ENCODE peak calls at places on chromosomes 12 and 14, in four cellular contexts. One of them, this sample, is unnamed.

GRCh38 chr14:70139384-70139783 is 49.4 kb downstream of the SLC8A3 start:
- DNase-seq in GM12878: peak
- DNase-seq in HL-60: no peak
- DNase-seq in K562: no peak
- DNase-seq in this sample: peak

GRCh38 chr12:646303-647038 is 16.8 kb downstream of the NINJ2 start:
- DNase-seq in GM12878: no peak
- DNase-seq in HL-60: no peak
- DNase-seq in K562: no peak
- DNase-seq in this sample: no peak

GRCh38 chr14:100129161-100129589 is 30.3 kb downstream of the DEGS2 start:
- DNase-seq in GM12878: no peak
- DNase-seq in HL-60: no peak
- DNase-seq in K562: no peak
- DNase-seq in this sample: no peak

GRCh38 chr14:60003991-60004390 is 84.0 kb downstream of the LRRC9 start:
- DNase-seq in GM12878: no peak
- DNase-seq in HL-60: no peak
- DNase-seq in K562: no peak
- DNase-seq in this sample: no peak

GRCh38 chr12:117749431-117749830 is 219.4 kb downstream of the KSR2 start:
- DNase-seq in GM12878: no peak
- DNase-seq in HL-60: no peak
- DNase-seq in K562: no peak
- DNase-seq in this sample: no peak

GRCh38 chr12:32098112-32098511 is 8.5 kb upstream of the BICD1 start:
- DNase-seq in GM12878: no peak
- DNase-seq in HL-60: no peak
- DNase-seq in K562: no peak
- DNase-seq in this sample: no peak

GRCh38 chr14:18688346-18688745 is 87.4 kb downstream of the OR11H12 start:
- DNase-seq in GM12878: no peak
- DNase-seq in HL-60: no peak
- DNase-seq in K562: no peak
- DNase-seq in this sample: no peak

GRCh38 chr12:59980491-59980890 is 384.7 kb downstream of the SLC16A7 start:
- DNase-seq in GM12878: no peak
- DNase-seq in HL-60: no peak
- DNase-seq in K562: no peak
- DNase-seq in this sample: no peak

GRCh38 chr14:49367696-49368095 is 218.5 kb downstream of the RPS29 start:
- DNase-seq in GM12878: peak
- DNase-seq in HL-60: no peak
- DNase-seq in K562: no peak
- DNase-seq in this sample: no peak

GRCh38 chr14:59254146-59254910 is 65.9 kb downstream of the DAAM1 start:
- DNase-seq in GM12878: no peak
- DNase-seq in HL-60: no peak
- DNase-seq in K562: no peak
- DNase-seq in this sample: no peak

GRCh38 chr12:106144847-106145246 is 6.1 kb upstream of the NUAK1 start:
- DNase-seq in GM12878: no peak
- DNase-seq in HL-60: no peak
- DNase-seq in K562: no peak
- DNase-seq in this sample: no peak

GRCh38 chr14:106790189-106791036 is 1264.0 kb downstream of the TMEM121 start:
- DNase-seq in GM12878: no peak
- DNase-seq in HL-60: peak
- DNase-seq in K562: peak
- DNase-seq in this sample: peak

GRCh38 chr12:130571734-130572133 is 144.4 kb downstream of the RIMBP2 start:
- DNase-seq in GM12878: no peak
- DNase-seq in HL-60: no peak
- DNase-seq in K562: no peak
- DNase-seq in this sample: no peak

GRCh38 chr12:98750511-98750910 is 105.4 kb downstream of the APAF1 start:
- DNase-seq in GM12878: no peak
- DNase-seq in HL-60: no peak
- DNase-seq in K562: no peak
- DNase-seq in this sample: no peak

GRCh38 chr14:77036484-77037337 is 8.2 kb upstream of the IRF2BPL start:
- DNase-seq in GM12878: peak
- DNase-seq in HL-60: no peak
- DNase-seq in K562: no peak
- DNase-seq in this sample: no peak

GRCh38 chr12:113359133-113359938 is 949 bp downstream of the PLBD2 start:
- DNase-seq in GM12878: no peak
- DNase-seq in HL-60: no peak
- DNase-seq in K562: no peak
- DNase-seq in this sample: no peak

GRCh38 chr12:98503593-98504367 is 11.6 kb upstream of the TMPO start:
- DNase-seq in GM12878: peak
- DNase-seq in HL-60: peak
- DNase-seq in K562: peak
- DNase-seq in this sample: peak

GRCh38 chr14:90541076-90541634 is 144.3 kb downstream of the CALM1 start:
- DNase-seq in GM12878: no peak
- DNase-seq in HL-60: no peak
- DNase-seq in K562: no peak
- DNase-seq in this sample: no peak

GRCh38 chr14:99603471-99603933 is 505 bp downstream of the CCDC85C start:
- DNase-seq in GM12878: no peak
- DNase-seq in HL-60: no peak
- DNase-seq in K562: no peak
- DNase-seq in this sample: no peak

GRCh38 chr12:52241205-52241842 is 8.3 kb downstream of the KRT7 start:
- DNase-seq in GM12878: no peak
- DNase-seq in HL-60: no peak
- DNase-seq in K562: no peak
- DNase-seq in this sample: no peak

GRCh38 chr12:89694542-89694941 is 14.1 kb downstream of the ATP2B1 start:
- DNase-seq in GM12878: no peak
- DNase-seq in HL-60: no peak
- DNase-seq in K562: no peak
- DNase-seq in this sample: no peak

GRCh38 chr14:65006251-65006721 is 19.6 kb downstream of the FNTB start:
- DNase-seq in GM12878: no peak
- DNase-seq in HL-60: no peak
- DNase-seq in K562: peak
- DNase-seq in this sample: no peak

GRCh38 chr12:124609041-124609984 is 41.9 kb upstream of the NCOR2 start:
- DNase-seq in GM12878: peak
- DNase-seq in HL-60: peak
- DNase-seq in K562: peak
- DNase-seq in this sample: peak

GRCh38 chr14:89067293-89067972 is 243.0 kb downstream of the TTC8 start:
- DNase-seq in GM12878: no peak
- DNase-seq in HL-60: no peak
- DNase-seq in K562: no peak
- DNase-seq in this sample: no peak

GRCh38 chr12:129520736-129521135 is 383.1 kb downstream of the TMEM132D start:
- DNase-seq in GM12878: no peak
- DNase-seq in HL-60: no peak
- DNase-seq in K562: no peak
- DNase-seq in this sample: no peak

GRCh38 chr12:9118161-9118560 is 2.4 kb upstream of the A2M start:
- DNase-seq in GM12878: peak
- DNase-seq in HL-60: peak
- DNase-seq in K562: no peak
- DNase-seq in this sample: no peak

GRCh38 chr12:118025168-118025567 is 8.7 kb downstream of the RFC5 start:
- DNase-seq in GM12878: no peak
- DNase-seq in HL-60: no peak
- DNase-seq in K562: no peak
- DNase-seq in this sample: no peak

GRCh38 chr12:100793182-100793581 is 1.4 kb upstream of the ANO4 start:
- DNase-seq in GM12878: no peak
- DNase-seq in HL-60: no peak
- DNase-seq in K562: no peak
- DNase-seq in this sample: no peak

GRCh38 chr14:101518611-101519048 is 42.7 kb upstream of the DIO3 start:
- DNase-seq in GM12878: no peak
- DNase-seq in HL-60: no peak
- DNase-seq in K562: no peak
- DNase-seq in this sample: no peak

GRCh38 chr12:120089796-120090195 is 26.8 kb downstream of the RAB35 start:
- DNase-seq in GM12878: no peak
- DNase-seq in HL-60: no peak
- DNase-seq in K562: no peak
- DNase-seq in this sample: no peak

GRCh38 chr14:38786921-38787320 is 316.1 kb downstream of the SEC23A start:
- DNase-seq in GM12878: no peak
- DNase-seq in HL-60: no peak
- DNase-seq in K562: no peak
- DNase-seq in this sample: no peak

GRCh38 chr14:44626423-44626822 is 119.3 kb upstream of the FSCB start:
- DNase-seq in GM12878: no peak
- DNase-seq in HL-60: no peak
- DNase-seq in K562: no peak
- DNase-seq in this sample: no peak

GRCh38 chr12:6779667-6780459 is 7.5 kb downstream of the LAG3 start:
- DNase-seq in GM12878: no peak
- DNase-seq in HL-60: peak
- DNase-seq in K562: no peak
- DNase-seq in this sample: no peak
- TF ChIP-seq SPI1 in GM12878: no peak
- TF ChIP-seq SPI1 in HL-60: no peak
- TF ChIP-seq SPI1 in K562: no peak
- TF ChIP-seq SPI1 in this sample: no peak

GRCh38 chr14:50501642-50502041 is 30.7 kb downstream of the MAP4K5 start:
- DNase-seq in GM12878: no peak
- DNase-seq in HL-60: no peak
- DNase-seq in K562: no peak
- DNase-seq in this sample: no peak
- TF ChIP-seq SPI1 in GM12878: no peak
- TF ChIP-seq SPI1 in HL-60: no peak
- TF ChIP-seq SPI1 in K562: no peak
- TF ChIP-seq SPI1 in this sample: no peak

GRCh38 chr12:70828391-70828790 is 92.1 kb downstream of the PTPRR start:
- DNase-seq in GM12878: no peak
- DNase-seq in HL-60: no peak
- DNase-seq in K562: no peak
- DNase-seq in this sample: no peak
- TF ChIP-seq SPI1 in GM12878: no peak
- TF ChIP-seq SPI1 in HL-60: no peak
- TF ChIP-seq SPI1 in K562: no peak
- TF ChIP-seq SPI1 in this sample: no peak

DNA sequence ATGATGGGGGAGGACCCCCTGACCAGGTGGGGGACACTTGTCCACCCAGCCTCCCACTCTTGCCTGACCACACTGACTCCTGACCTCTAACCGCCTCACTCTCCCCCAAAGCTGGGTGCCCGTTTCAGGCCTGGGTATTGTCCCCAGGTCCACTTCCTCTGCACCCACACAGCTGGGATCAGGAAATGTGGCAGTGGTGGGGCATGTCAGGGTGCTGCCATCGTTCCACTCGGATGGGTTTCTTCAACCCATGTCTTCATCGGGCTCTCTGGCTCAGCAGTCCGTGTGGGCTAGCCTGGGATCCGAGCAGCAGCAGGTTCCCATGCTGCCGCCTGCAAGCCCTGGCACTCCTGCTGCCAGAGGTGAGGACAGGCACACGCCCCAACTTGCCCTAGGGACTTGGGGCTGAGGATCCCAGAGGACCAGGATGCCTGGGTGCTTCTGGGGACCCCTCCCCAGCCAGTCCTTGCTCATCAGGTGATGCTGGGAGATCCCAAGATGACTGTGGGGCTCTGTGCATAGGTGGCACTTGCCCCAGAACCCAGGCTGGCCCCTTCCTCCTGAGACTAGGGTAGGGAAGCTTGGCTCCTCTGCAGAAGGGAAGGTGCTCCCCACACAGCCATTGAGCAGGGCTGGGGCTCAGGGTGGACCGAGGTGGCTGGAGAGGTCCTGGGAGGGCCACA is 2.9 kb upstream of the CLBA1 start:
- DNase-seq in GM12878: no peak
- DNase-seq in HL-60: no peak
- DNase-seq in K562: no peak
- DNase-seq in this sample: no peak
- TF ChIP-seq SPI1 in GM12878: no peak
- TF ChIP-seq SPI1 in HL-60: peak
- TF ChIP-seq SPI1 in K562: no peak
- TF ChIP-seq SPI1 in this sample: no peak

GRCh38 chr12:62840311-62840710 is 94.6 kb downstream of the PPM1H start:
- DNase-seq in GM12878: no peak
- DNase-seq in HL-60: peak
- DNase-seq in K562: no peak
- DNase-seq in this sample: no peak
- TF ChIP-seq SPI1 in GM12878: no peak
- TF ChIP-seq SPI1 in HL-60: no peak
- TF ChIP-seq SPI1 in K562: no peak
- TF ChIP-seq SPI1 in this sample: no peak

GRCh38 chr14:93175492-93175891 is 9.2 kb downstream of the MOAP1 start:
- DNase-seq in GM12878: no peak
- DNase-seq in HL-60: no peak
- DNase-seq in K562: no peak
- DNase-seq in this sample: no peak

GRCh38 chr14:93171366-93171765 is 13.3 kb downstream of the MOAP1 start:
- DNase-seq in GM12878: no peak
- DNase-seq in HL-60: no peak
- DNase-seq in K562: no peak
- DNase-seq in this sample: no peak

GRCh38 chr14:93173943-93174395 is 10.7 kb downstream of the MOAP1 start:
- DNase-seq in GM12878: no peak
- DNase-seq in HL-60: no peak
- DNase-seq in K562: peak
- DNase-seq in this sample: no peak
- TF ChIP-seq SPI1 in GM12878: no peak
- TF ChIP-seq SPI1 in HL-60: no peak
- TF ChIP-seq SPI1 in K562: no peak
- TF ChIP-seq SPI1 in this sample: no peak

DNA sequence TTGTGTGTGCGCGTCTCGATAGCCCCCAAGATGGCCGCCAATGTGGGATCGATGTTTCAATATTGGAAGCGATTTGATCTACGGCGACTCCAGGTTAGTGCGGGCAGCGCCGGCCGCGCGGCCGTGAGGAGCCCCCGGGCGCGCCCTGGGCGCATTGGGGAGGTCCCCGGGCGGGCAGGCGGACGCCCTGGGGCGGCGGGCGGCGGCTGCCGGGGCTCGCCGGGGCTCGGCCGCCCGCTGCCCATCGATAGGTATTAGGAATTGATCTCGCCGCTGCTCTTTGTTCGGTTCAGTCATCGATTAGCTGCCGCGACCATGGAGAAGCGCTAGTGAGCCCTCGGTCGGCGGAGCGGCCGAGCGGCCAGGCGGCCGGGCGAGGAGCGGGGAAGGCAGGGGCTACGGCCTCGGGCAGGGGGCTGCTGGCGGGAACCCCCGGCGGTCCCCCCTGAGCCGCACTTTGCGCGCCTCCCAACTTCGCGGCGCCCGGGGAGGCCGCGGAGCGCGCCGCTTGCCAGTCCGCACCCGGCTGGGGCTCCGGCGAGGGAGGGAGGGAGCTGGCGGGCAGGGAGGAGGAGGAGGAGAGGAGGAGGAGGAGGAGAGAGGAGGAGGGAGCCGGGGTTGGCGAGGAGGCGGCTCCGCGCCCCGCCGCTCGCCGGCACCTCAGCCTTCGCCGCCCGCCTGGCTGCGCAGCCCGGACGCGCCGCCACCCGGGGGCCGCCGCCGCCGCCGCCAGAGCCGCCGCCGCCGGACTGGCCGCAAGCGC is 114.0 kb upstream of the MYL2 start:
- DNase-seq in GM12878: no peak
- DNase-seq in HL-60: no peak
- DNase-seq in K562: no peak
- DNase-seq in this sample: no peak
- TF ChIP-seq SPI1 in GM12878: no peak
- TF ChIP-seq SPI1 in HL-60: no peak
- TF ChIP-seq SPI1 in K562: no peak
- TF ChIP-seq SPI1 in this sample: no peak

This sample was measured in GM12891.